ENCODE peak calls at places on chromosomes 12 and 14, in five cellular contexts. L, A, U, Q and S are unnamed samples.
A peak's percentile ranks its signal among the peaks of the same experiment; 100 is the strongest.

GRCh38 chr14:92563359-92563758 is 49.8 kb downstream of the RIN3 start:
- DNase-seq in L (peak; percentile 45), A (no peak), U (no peak), Q (peak; percentile 39), S (no peak)

GRCh38 chr14:44961151-44961729 is 507 bp downstream of the KLHL28 start:
- DNase-seq in L (peak; percentile 66), A (peak; percentile 22), U (no peak), Q (peak; percentile 79), S (peak; percentile 24)

GRCh38 chr12:11758838-11759509 is 109.5 kb downstream of the ETV6 start:
- DNase-seq in L (no peak), A (no peak), U (no peak), Q (peak; percentile 76), S (no peak)

GRCh38 chr12:100154472-100155247 is 12.0 kb upstream of the BLTP3B start:
- DNase-seq in L (peak; percentile 72), A (peak; percentile 58), U (peak; percentile 68), Q (peak; percentile 70), S (peak; percentile 70)

GRCh38 chr14:36967892-36968555 is 204.4 kb downstream of the SLC25A21 start:
- DNase-seq in L (no peak), A (no peak), U (no peak), Q (no peak), S (no peak)

GRCh38 chr14:101819251-101819990 is 57.9 kb downstream of the PPP2R5C start:
- DNase-seq in L (no peak), A (peak; percentile 53), U (no peak), Q (no peak), S (peak; percentile 83)

GRCh38 chr14:96299441-96299840 is 43.4 kb downstream of the BDKRB1 start:
- DNase-seq in L (no peak), A (no peak), U (no peak), Q (no peak), S (no peak)

GRCh38 chr12:130335517-130336392 is 1.9 kb upstream of the PIWIL1 start:
- DNase-seq in L (peak; percentile 53), A (no peak), U (no peak), Q (peak; percentile 40), S (no peak)

GRCh38 chr14:78297843-78298242 is 127.7 kb downstream of the NRXN3 start:
- DNase-seq in L (no peak), A (no peak), U (no peak), Q (no peak), S (no peak)